ENCODE peak calls at places on chromosomes 6 and 20, in six cellular contexts. W is AG04450; R is AML-193; Y is activated CD4-positive, alpha-beta T cell treated with anti-CD3 and anti-CD28 coated beads, Interleukin-2, amount 10 ng/mL, durations not matched to agents 24 days and 14 days; A is NCI-H1105 treated with DMSO at 0.1 percent for 48 hours; D is stimulated activated CD8-positive, alpha-beta memory T cell treated with anti-CD3 and anti-CD28 coated beads, Interleukin-4, amount 100 ng/mL, for 1 hour. J is an unnamed sample.

GRCh38 chr6:107019047-107019446 is 9.0 kb upstream of the MTRES1 start:
- DNase-seq in W (no peak), R (no peak), Y (no peak), A (no peak), D (no peak), J (no peak)

GRCh38 chr6:36839819-36840379 is 655 bp upstream of the CPNE5 start:
- DNase-seq in W (no peak), R (no peak), Y (peak), A (peak), D (peak), J (no peak)

GRCh38 chr6:43811101-43812099 is 41.4 kb downstream of the VEGFA start:
- DNase-seq in W (no peak), R (no peak), Y (no peak), A (no peak), D (no peak), J (no peak)

GRCh38 chr6:18585032-18585573 is 198.0 kb downstream of the RNF144B start:
- DNase-seq in W (no peak), R (no peak), Y (no peak), A (no peak), D (no peak), J (no peak)

GRCh38 chr20:63015665-63016361 is 9.0 kb upstream of the BHLHE23 start:
- DNase-seq in W (no peak), R (no peak), Y (no peak), A (no peak), D (no peak), J (no peak)

GRCh38 chr6:169957351-169957963 is 206.0 kb downstream of the ERMARD start:
- DNase-seq in W (no peak), R (no peak), Y (no peak), A (no peak), D (no peak), J (no peak)

GRCh38 chr20:63884506-63885263 is 10.2 kb upstream of the DNAJC5 start:
- DNase-seq in W (no peak), R (no peak), Y (no peak), A (no peak), D (no peak), J (no peak)

GRCh38 chr6:159061146-159061545 is 16.4 kb upstream of the TAGAP start:
- DNase-seq in W (no peak), R (no peak), Y (no peak), A (no peak), D (no peak), J (no peak)

GRCh38 chr20:62768234-62768814 is 27.9 kb upstream of the MRGBP start:
- DNase-seq in W (no peak), R (no peak), Y (no peak), A (no peak), D (no peak), J (no peak)

GRCh38 chr6:147970970-147971369 is 371.7 kb upstream of the SASH1 start:
- DNase-seq in W (no peak), R (no peak), Y (no peak), A (peak), D (no peak), J (no peak)

GRCh38 chr20:18692453-18692852 is 104.6 kb downstream of the DTD1 start:
- DNase-seq in W (no peak), R (no peak), Y (no peak), A (no peak), D (no peak), J (no peak)

GRCh38 chr6:8481727-8482126 is 46.4 kb upstream of the SLC35B3 start:
- DNase-seq in W (no peak), R (peak), Y (no peak), A (peak), D (no peak), J (no peak)

GRCh38 chr6:150149146-150149545 is 6.3 kb downstream of the PPP1R14C start:
- DNase-seq in W (no peak), R (no peak), Y (no peak), A (no peak), D (no peak), J (no peak)

GRCh38 chr6:45586216-45587171 is 208.8 kb upstream of the SUPT3H start:
- DNase-seq in W (no peak), R (no peak), Y (peak), A (no peak), D (no peak), J (no peak)

GRCh38 chr6:146601352-146601751 is 2.6 kb downstream of the ADGB start:
- DNase-seq in W (no peak), R (no peak), Y (no peak), A (no peak), D (no peak), J (no peak)

GRCh38 chr6:167402195-167402686 is 77.4 kb downstream of the TTLL2 start:
- DNase-seq in W (no peak), R (no peak), Y (peak), A (no peak), D (no peak), J (no peak)

GRCh38 chr20:1370548-1371110 is 22.2 kb downstream of the FKBP1A start:
- DNase-seq in W (no peak), R (no peak), Y (peak), A (no peak), D (no peak), J (no peak)

GRCh38 chr6:24743265-24743943 is 24.4 kb upstream of the C6orf62 start:
- DNase-seq in W (peak), R (peak), Y (peak), A (no peak), D (no peak), J (no peak)

GRCh38 chr6:143843689-143844405 is 709 bp downstream of the LTV1 start:
- DNase-seq in W (no peak), R (peak), Y (peak), A (no peak), D (no peak), J (no peak)

GRCh38 chr20:50172347-50173013 is 18.1 kb upstream of the CEBPB start:
- DNase-seq in W (no peak), R (no peak), Y (no peak), A (no peak), D (no peak), J (no peak)

GRCh38 chr6:133730881-133731280 is 158.0 kb upstream of the TCF21 start:
- DNase-seq in W (no peak), R (no peak), Y (no peak), A (no peak), D (no peak), J (no peak)

GRCh38 chr6:100281471-100281878 is 183.2 kb downstream of the SIM1 start:
- DNase-seq in W (no peak), R (no peak), Y (no peak), A (peak), D (no peak), J (no peak)

GRCh38 chr20:19757973-19758887 is at the start of gene RIN2:
- DNase-seq in W (peak), R (peak), Y (no peak), A (peak), D (no peak), J (peak)

J was measured in cortex of kidney.